ENCODE peak calls at places on chromosomes 6 and 20, in ten cellular contexts. O is foreskin fibroblast; G is CD4-positive, CD25-positive, alpha-beta regulatory T cell; W is AG04450; V is neural progenitor cell; A is HFF-Myc; D is Caco-2; J is endothelial cell of umbilical vein; T is fibroblast of mammary gland; S is AG09309. C is an unnamed sample.

GRCh38 chr6:44268095-44268628 is 2.1 kb upstream of the TMEM151B start:
- DNase-seq in T (peak), V (peak), D (peak), S (no peak), J (peak), W (no peak), O (no peak), A (no peak), G (peak), C (no peak)

GRCh38 chr6:4635666-4636065 is 140.5 kb upstream of the CDYL start:
- DNase-seq in A (no peak), W (no peak), J (no peak), V (no peak), O (no peak), S (no peak), T (peak), D (no peak), G (no peak), C (no peak)

GRCh38 chr6:44397424-44398169 is 10.1 kb downstream of the CDC5L start:
- DNase-seq in T (no peak), J (no peak), G (no peak), D (no peak), W (no peak), O (no peak), A (no peak), S (no peak), V (peak), C (no peak)

GRCh38 chr20:44884907-44885391 is 556 bp upstream of the YWHAB start:
- DNase-seq in S (no peak), W (no peak), V (no peak), T (no peak), D (no peak), G (no peak), A (no peak), O (no peak), J (no peak), C (no peak)

GRCh38 chr6:46062312-46062711 is 46.7 kb upstream of the CLIC5 start:
- DNase-seq in W (no peak), A (no peak), O (no peak), D (peak), S (no peak), G (no peak), V (no peak), T (no peak), J (no peak), C (no peak)

GRCh38 chr6:96939019-96939805 is 14.7 kb downstream of the KLHL32 start:
- DNase-seq in T (peak), G (no peak), A (no peak), S (peak), D (no peak), O (peak), V (no peak), W (no peak), J (peak), C (peak)

GRCh38 chr6:108157234-108157971 is 8.4 kb upstream of the NR2E1 start:
- DNase-seq in D (no peak), S (no peak), A (no peak), W (no peak), J (no peak), O (no peak), G (no peak), V (peak), T (no peak), C (no peak)

GRCh38 chr20:16005612-16006493 is 567.4 kb downstream of the KIF16B start:
- DNase-seq in G (no peak), W (no peak), J (no peak), S (no peak), O (no peak), D (no peak), A (no peak), T (no peak), V (peak), C (no peak)

GRCh38 chr6:2576499-2576898 is 174.2 kb downstream of the MYLK4 start:
- DNase-seq in J (peak), S (no peak), V (no peak), W (no peak), D (no peak), G (no peak), O (no peak), A (no peak), T (no peak), C (no peak)

GRCh38 chr6:5403076-5403475 is 141.8 kb downstream of the FARS2 start:
- DNase-seq in D (no peak), T (no peak), S (no peak), A (no peak), J (peak), V (no peak), G (no peak), W (no peak), O (no peak), C (no peak)

GRCh38 chr6:112649853-112650252 is 302.7 kb downstream of the RFPL4B start:
- DNase-seq in S (no peak), G (no peak), O (no peak), D (no peak), T (no peak), V (no peak), A (no peak), J (peak), W (no peak), C (no peak)

GRCh38 chr6:465531-466348 is 74.2 kb downstream of the IRF4 start:
- DNase-seq in S (no peak), J (no peak), A (no peak), V (no peak), W (no peak), G (no peak), O (no peak), D (no peak), T (no peak), C (no peak)

GRCh38 chr6:162618463-162619002 is 109.0 kb downstream of the PRKN start:
- DNase-seq in G (no peak), T (no peak), J (no peak), A (no peak), V (no peak), S (no peak), O (no peak), D (no peak), W (no peak), C (no peak)

GRCh38 chr20:14478126-14478525 is 140.7 kb upstream of the FLRT3 start:
- DNase-seq in D (no peak), V (no peak), O (no peak), S (no peak), J (no peak), W (no peak), T (peak), A (no peak), G (no peak), C (no peak)

GRCh38 chr6:166253277-166254229 is 54.6 kb downstream of the PRR18 start:
- DNase-seq in D (no peak), J (no peak), W (no peak), V (peak), G (peak), S (no peak), O (no peak), A (no peak), T (no peak), C (no peak)

GRCh38 chr6:132611616-132612015 is 12.5 kb downstream of the TAAR2 start:
- DNase-seq in D (no peak), A (no peak), V (no peak), O (no peak), S (no peak), J (no peak), G (no peak), T (no peak), W (no peak), C (no peak)

GRCh38 chr6:108684809-108685329 is 124.2 kb downstream of the FOXO3 start:
- DNase-seq in J (peak), S (peak), O (no peak), D (peak), G (no peak), T (peak), A (peak), V (no peak), W (no peak), C (no peak)

GRCh38 chr20:25859649-25860530 is 163.2 kb upstream of the ZNF337 start:
- DNase-seq in J (peak), A (no peak), T (peak), O (no peak), W (no peak), V (peak), S (no peak), G (peak), D (peak), C (no peak)

GRCh38 chr6:5517781-5518180 is 256.5 kb downstream of the FARS2 start:
- DNase-seq in A (no peak), D (no peak), O (no peak), G (peak), T (no peak), S (no peak), J (no peak), V (no peak), W (no peak), C (no peak)

GRCh38 chr6:14964901-14965300 is 281.0 kb upstream of the JARID2 start:
- DNase-seq in W (no peak), O (no peak), S (no peak), A (no peak), G (no peak), V (no peak), T (no peak), D (no peak), J (no peak), C (no peak)

GRCh38 chr20:59933849-59934585 is 580 bp upstream of the SYCP2 start:
- DNase-seq in W (no peak), A (no peak), G (peak), V (peak), D (peak), J (peak), S (no peak), T (peak), O (peak), C (no peak)

GRCh38 chr6:139531148-139531547 is 156.7 kb upstream of the CITED2 start:
- DNase-seq in T (peak), O (no peak), V (no peak), D (no peak), A (no peak), J (no peak), S (no peak), G (peak), W (no peak), C (no peak)

GRCh38 chr20:48831702-48832422 is 4.1 kb upstream of the PREX1 start:
- DNase-seq in T (peak), G (no peak), D (no peak), A (peak), S (no peak), W (no peak), V (peak), J (peak), O (peak), C (peak)

GRCh38 chr6:32664354-32664753 is 2.1 kb downstream of the HLA-DQB1 start:
- DNase-seq in A (no peak), D (no peak), J (no peak), G (no peak), V (no peak), S (no peak), T (no peak), O (no peak), W (no peak), C (no peak)
- H3K4me3 ChIP-seq in A (no peak), D (no peak), J (no peak), G (peak), V (no peak), S (no peak), T (no peak), O (no peak), W (no peak), C (no peak)

GRCh38 chr6:10384333-10384718 is 30.5 kb downstream of the TFAP2A start:
- DNase-seq in T (no peak), A (no peak), D (no peak), V (no peak), W (no peak), J (no peak), S (no peak), O (no peak), G (no peak), C (no peak)

GRCh38 chr6:10382728-10383127 is 32.1 kb downstream of the TFAP2A start:
- DNase-seq in D (no peak), J (no peak), V (no peak), T (no peak), S (no peak), O (no peak), A (no peak), W (no peak), G (no peak), C (no peak)

GRCh38 chr6:10383312-10384063 is 31.4 kb downstream of the TFAP2A start:
- DNase-seq in W (no peak), J (no peak), O (peak), T (no peak), D (peak), G (no peak), V (peak), A (no peak), S (no peak), C (no peak)

GRCh38 chr6:10384719-10385511 is 30.0 kb downstream of the TFAP2A start:
- DNase-seq in D (no peak), S (no peak), O (no peak), W (no peak), A (no peak), J (no peak), T (no peak), V (peak), G (no peak), C (no peak)

DNA sequence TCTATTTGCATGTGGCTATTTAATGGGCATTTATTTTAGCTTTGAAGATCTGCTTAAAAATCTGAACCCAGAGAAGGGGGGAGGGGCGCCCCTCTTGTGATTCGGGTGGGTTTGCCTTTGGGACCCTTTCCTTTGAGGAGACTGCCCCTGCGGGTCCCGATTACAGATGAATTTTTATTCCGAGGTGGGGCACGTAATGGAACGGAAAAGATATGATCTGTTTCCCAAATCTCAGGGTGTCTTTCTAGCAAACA is 30.9 kb downstream of the TFAP2A start:
- DNase-seq in A (no peak), S (no peak), T (no peak), O (no peak), G (no peak), W (no peak), J (no peak), V (no peak), D (no peak), C (no peak)
- H3K4me3 ChIP-seq in A (no peak), S (no peak), T (no peak), O (peak), G (no peak), W (no peak), J (no peak), V (peak), D (peak), C (no peak)

GRCh38 chr6:35505985-35506384 is 6.7 kb downstream of the TULP1 start:
- DNase-seq in D (no peak), T (no peak), O (no peak), J (no peak), W (no peak), G (no peak), A (no peak), V (no peak), S (no peak), C (no peak)
- H3K4me3 ChIP-seq in D (no peak), T (no peak), O (no peak), J (no peak), W (no peak), G (no peak), A (no peak), V (no peak), S (no peak), C (no peak)

GRCh38 chr20:3248993-3249347 is 10.0 kb upstream of the SLC4A11 start:
- DNase-seq in S (no peak), G (no peak), A (no peak), D (no peak), O (no peak), V (no peak), J (no peak), T (no peak), W (no peak), C (no peak)
- H3K4me3 ChIP-seq in S (peak), G (no peak), A (peak), D (peak), O (no peak), V (peak), J (peak), T (peak), W (no peak), C (peak)

DNA sequence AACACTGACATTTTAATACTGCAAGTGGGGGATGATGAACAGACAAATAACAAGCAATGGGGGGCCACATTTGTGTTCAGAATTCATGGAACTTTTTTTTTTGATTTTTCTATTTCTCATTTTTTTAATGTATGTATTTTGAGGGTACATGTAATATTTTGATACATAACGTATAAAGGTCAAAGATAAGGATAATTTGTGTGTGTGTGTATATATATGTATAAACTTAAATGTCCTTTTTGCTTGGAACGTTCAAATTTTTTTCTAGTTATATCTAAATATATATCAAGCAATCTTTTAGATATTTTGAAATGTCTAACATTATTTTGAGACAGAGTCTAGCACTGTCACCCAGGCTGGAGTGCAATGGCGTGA is 12.3 kb upstream of the ZNF311 start:
- DNase-seq in A (no peak), D (no peak), S (no peak), V (no peak), G (no peak), J (no peak), W (no peak), O (no peak), T (no peak), C (no peak)
- H3K4me3 ChIP-seq in A (no peak), D (no peak), S (no peak), V (peak), G (no peak), J (no peak), W (no peak), O (no peak), T (no peak), C (no peak)

GRCh38 chr6:157984165-157984564 is 2.5 kb downstream of the SYNJ2 start:
- DNase-seq in A (no peak), W (no peak), J (no peak), D (no peak), T (no peak), G (no peak), V (no peak), O (no peak), S (no peak), C (no peak)
- H3K4me3 ChIP-seq in A (peak), W (peak), J (no peak), D (no peak), T (no peak), G (no peak), V (no peak), O (peak), S (no peak), C (no peak)

GRCh38 chr6:124964084-124964763 is 2.0 kb downstream of the RNF217 start:
- DNase-seq in J (peak), A (no peak), D (no peak), G (no peak), T (peak), V (peak), W (no peak), S (no peak), O (peak), C (no peak)

GRCh38 chr6:124962617-124963415 is 579 bp downstream of the RNF217 start:
- DNase-seq in J (peak), W (no peak), G (no peak), S (no peak), D (no peak), V (peak), O (no peak), A (no peak), T (no peak), C (no peak)

GRCh38 chr6:124964764-124965105 is 2.5 kb downstream of the RNF217 start:
- DNase-seq in G (no peak), S (no peak), J (no peak), V (no peak), O (no peak), A (no peak), W (no peak), D (no peak), T (no peak), C (no peak)

GRCh38 chr6:124961784-124962611 is at the start of gene RNF217:
- DNase-seq in S (no peak), D (no peak), W (no peak), T (peak), O (peak), J (peak), A (no peak), V (peak), G (no peak), C (no peak)

GRCh38 chr6:124963416-124964083 is 1.3 kb downstream of the RNF217 start:
- DNase-seq in A (no peak), S (no peak), W (peak), T (peak), O (no peak), D (no peak), G (no peak), J (peak), V (no peak), C (no peak)
- H3K4me3 ChIP-seq in A (peak), S (peak), W (peak), T (peak), O (peak), D (no peak), G (no peak), J (peak), V (peak), C (peak)

DNA sequence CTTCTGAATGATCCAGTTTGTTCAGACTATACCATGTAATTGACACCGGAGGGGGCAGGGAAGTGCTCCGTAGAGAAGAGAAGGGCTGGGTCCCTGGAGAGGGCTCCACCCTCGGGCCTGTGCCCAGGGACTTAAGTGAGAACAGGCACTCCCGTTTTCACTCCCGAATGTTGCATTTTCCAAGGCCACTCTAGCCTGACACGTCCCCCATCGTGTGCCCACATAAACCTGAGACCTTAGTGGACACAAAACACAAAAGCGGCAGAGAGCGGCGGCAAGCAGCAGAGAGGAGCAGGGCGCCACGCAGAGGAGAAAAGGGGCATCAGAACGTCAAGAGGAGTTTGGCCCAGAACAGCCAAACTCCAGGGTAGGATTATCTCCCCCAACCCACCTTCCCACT is 1405.1 kb downstream of the GRIK2 start:
- DNase-seq in A (no peak), T (no peak), G (no peak), D (no peak), O (no peak), W (no peak), S (no peak), J (no peak), V (peak), C (no peak)
- H3K4me3 ChIP-seq in A (no peak), T (no peak), G (no peak), D (no peak), O (no peak), W (no peak), S (no peak), J (no peak), V (peak), C (peak)

GRCh38 chr6:88575536-88575935 is 387.9 kb downstream of the RNGTT start:
- DNase-seq in O (no peak), A (no peak), V (no peak), S (no peak), G (no peak), W (no peak), T (no peak), D (no peak), J (no peak), C (no peak)
- H3K4me3 ChIP-seq in O (no peak), A (no peak), V (no peak), S (no peak), G (no peak), W (no peak), T (no peak), D (no peak), J (no peak), C (no peak)

C was measured in retinal pigment epithelial cell.